ENCODE peak calls at places on chromosomes 12 and 14, in five cellular contexts. G is upper lobe of left lung, Q is HepG2, B is K562, I is GM12878. S is an unnamed sample.

GRCh38 chr14:21073921-21074320 is 3.8 kb downstream of the ARHGEF40 start:
- ATAC-seq in G (no peak), Q (no peak), B (no peak), I (no peak), S (no peak)

GRCh38 chr12:75771023-75771422 is 259.6 kb upstream of the KRR1 start:
- ATAC-seq in G (no peak), Q (no peak), B (no peak), I (no peak), S (no peak)

GRCh38 chr12:93593833-93594232 is 21.4 kb downstream of the SOCS2 start:
- ATAC-seq in G (no peak), Q (no peak), B (no peak), I (no peak), S (no peak)

GRCh38 chr14:54354096-54354495 is 42.7 kb upstream of the CDKN3 start:
- ATAC-seq in G (no peak), Q (peak; percentile 95), B (no peak), I (no peak), S (no peak)

GRCh38 chr12:29208060-29208459 is 59.0 kb downstream of the FAR2 start:
- ATAC-seq in G (peak; percentile 79), Q (no peak), B (no peak), I (peak; percentile 44), S (no peak)

GRCh38 chr14:23566782-23567185 is 807 bp downstream of the AP1G2 start:
- ATAC-seq in G (peak; percentile 2), Q (peak; percentile 12), B (peak; percentile 54), I (peak; percentile 20), S (no peak)

GRCh38 chr14:63712123-63712522 is 15.7 kb downstream of the SGPP1 start:
- ATAC-seq in G (no peak), Q (no peak), B (no peak), I (peak; percentile 78), S (no peak)

GRCh38 chr12:22276846-22277245 is 57.7 kb downstream of the ST8SIA1 start:
- ATAC-seq in G (no peak), Q (no peak), B (no peak), I (no peak), S (no peak)

GRCh38 chr14:67971627-67972625 is 152.3 kb downstream of the RAD51B start:
- ATAC-seq in G (no peak), Q (no peak), B (no peak), I (no peak), S (no peak)

GRCh38 chr12:132429932-132430643 is 59.9 kb upstream of the FBRSL1 start:
- ATAC-seq in G (peak; percentile 3), Q (peak; percentile 17), B (peak; percentile 83), I (peak; percentile 87), S (no peak)

GRCh38 chr14:105010891-105011291 is 10.0 kb downstream of the CDCA4 start:
- ATAC-seq in G (no peak), Q (no peak), B (no peak), I (no peak), S (no peak)
- TF ChIP-seq EP300 in G (no peak), Q (no peak), B (no peak), I (no peak), S (no peak)

GRCh38 chr12:110583137-110584059 is at the start of gene PPTC7:
- ATAC-seq in G (peak; percentile 98), Q (peak; percentile 96), B (peak; percentile 97), I (peak; percentile 85), S (peak; percentile 99)
- TF ChIP-seq POLR2A in G (peak; percentile 91), Q (peak; percentile 70), B (peak; percentile 63), I (peak; percentile 72), S (peak; percentile 92)

DNA sequence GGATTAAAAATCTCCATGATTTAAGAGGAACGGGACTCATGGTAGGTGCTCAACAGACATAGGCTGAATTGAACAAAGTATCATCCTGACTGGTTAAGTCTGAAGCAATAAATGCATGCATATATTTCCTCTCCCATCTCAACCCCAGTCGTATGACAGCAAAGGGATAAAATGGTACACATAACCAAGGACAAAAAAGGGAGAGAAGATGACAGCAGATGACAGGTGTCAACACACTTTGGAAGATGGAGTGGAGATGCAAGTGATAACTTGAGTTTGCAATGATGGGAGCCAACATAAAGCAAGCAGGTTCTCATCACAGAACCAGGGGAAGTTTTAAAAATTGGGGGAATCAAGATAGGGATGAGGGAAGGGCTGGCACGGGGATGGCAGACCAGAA is 5.2 kb downstream of the C1RL start:
- ATAC-seq in G (no peak), Q (no peak), B (no peak), I (no peak), S (no peak)
- TF ChIP-seq EP300 in G (no peak), Q (no peak), B (no peak), I (no peak), S (no peak)

GRCh38 chr14:96204151-96205058 is at the start of gene BDKRB2:
- ATAC-seq in G (peak; percentile 83), Q (peak; percentile 90), B (peak; percentile 68), I (peak; percentile 56), S (peak; percentile 93)
- TF ChIP-seq POLR2A in G (no peak), Q (no peak), B (no peak), I (no peak), S (peak; percentile 67)

DNA sequence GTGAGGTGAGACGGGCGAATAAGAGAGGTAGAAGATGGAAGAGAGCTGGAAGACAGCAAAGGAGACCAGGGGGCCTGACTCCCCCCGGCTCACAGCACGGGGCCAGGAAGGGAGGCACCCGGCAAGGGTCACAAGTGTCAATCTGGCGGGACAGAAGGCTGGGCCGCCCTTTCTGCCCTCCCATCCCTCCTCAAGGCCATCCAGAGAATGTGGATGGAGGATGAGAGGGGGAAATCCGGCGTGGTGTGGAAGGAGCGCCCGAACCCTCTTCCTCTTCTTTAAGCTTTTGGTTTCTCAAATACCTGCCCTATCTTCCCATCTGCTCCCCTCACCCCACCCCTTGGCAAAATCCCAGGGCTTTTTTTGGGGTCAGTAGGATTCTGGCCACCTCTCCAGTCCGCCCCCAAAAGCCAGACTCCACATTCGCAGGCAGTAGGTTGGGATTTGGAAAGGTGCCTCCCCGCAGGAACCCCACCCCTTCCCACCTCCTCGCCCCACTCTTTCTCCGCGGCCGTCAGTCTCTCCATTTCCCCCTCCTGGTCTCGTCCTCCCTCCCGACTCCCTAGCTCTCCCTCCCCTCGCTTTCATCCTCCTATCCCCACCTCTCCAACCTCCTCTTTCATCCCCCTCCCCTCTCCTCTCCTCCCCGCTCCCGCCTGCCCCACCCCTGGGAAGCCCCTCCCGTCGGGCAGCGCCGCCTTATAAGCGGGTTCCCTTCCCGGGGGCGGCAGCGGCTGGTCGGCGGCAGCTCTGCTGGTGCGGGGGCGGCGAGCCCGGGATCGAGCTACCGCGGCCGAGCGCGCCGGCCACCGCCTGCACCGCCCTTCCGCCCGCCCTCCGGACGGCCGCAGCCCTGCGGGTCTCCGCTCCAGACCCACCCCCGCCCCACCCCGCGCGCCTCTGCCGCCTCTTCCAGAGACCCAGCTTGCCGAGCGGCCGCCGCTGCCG is at the start of gene PTMS:
- ATAC-seq in G (peak; percentile 45), Q (peak; percentile 2), B (peak; percentile 28), I (peak; percentile 5), S (peak; percentile 66)
- TF ChIP-seq EP300 in G (no peak), Q (no peak), B (no peak), I (no peak), S (no peak)

DNA sequence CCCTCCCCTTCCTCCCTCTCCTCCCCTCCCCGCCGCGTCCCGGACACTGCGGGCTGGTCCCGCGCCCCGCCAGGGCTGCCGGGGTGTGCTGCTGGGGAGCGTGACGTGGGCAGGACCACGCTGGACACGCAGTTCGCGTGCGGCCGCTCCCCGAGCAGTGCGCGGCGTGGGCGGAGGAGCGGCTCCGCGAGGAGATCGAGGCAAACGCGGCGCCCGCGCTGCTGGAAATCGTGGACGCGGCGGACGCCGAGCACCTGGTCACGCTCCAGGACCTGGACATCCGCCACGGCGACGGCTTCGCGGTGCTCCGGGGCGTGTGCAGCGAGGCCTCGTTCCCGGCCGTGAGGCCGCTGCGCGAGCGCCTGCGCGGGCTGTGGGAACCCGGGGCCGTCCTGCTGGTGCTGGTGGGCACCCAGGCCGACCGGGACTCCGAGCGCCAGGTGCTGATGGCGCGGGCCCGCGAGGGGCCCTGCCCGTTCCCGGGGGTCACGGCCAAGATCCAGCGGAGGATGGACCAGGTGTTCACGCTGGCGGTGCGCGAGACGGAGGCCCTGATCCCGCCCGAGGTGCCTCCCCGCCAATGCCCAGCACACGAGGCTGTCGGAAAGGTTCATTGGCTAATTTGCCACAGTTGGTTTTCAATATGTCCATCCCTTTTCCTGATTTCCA is 84.3 kb downstream of the TNFAIP2 start:
- ATAC-seq in G (peak; percentile 38), Q (no peak), B (peak; percentile 25), I (no peak), S (peak; percentile 66)
- TF ChIP-seq POLR2A in G (no peak), Q (no peak), B (no peak), I (no peak), S (peak; percentile 50)

GRCh38 chr14:90503582-90503981 is 106.8 kb downstream of the CALM1 start:
- ATAC-seq in G (no peak), Q (no peak), B (no peak), I (no peak), S (no peak)
- TF ChIP-seq EP300 in G (no peak), Q (no peak), B (no peak), I (no peak), S (no peak)

DNA sequence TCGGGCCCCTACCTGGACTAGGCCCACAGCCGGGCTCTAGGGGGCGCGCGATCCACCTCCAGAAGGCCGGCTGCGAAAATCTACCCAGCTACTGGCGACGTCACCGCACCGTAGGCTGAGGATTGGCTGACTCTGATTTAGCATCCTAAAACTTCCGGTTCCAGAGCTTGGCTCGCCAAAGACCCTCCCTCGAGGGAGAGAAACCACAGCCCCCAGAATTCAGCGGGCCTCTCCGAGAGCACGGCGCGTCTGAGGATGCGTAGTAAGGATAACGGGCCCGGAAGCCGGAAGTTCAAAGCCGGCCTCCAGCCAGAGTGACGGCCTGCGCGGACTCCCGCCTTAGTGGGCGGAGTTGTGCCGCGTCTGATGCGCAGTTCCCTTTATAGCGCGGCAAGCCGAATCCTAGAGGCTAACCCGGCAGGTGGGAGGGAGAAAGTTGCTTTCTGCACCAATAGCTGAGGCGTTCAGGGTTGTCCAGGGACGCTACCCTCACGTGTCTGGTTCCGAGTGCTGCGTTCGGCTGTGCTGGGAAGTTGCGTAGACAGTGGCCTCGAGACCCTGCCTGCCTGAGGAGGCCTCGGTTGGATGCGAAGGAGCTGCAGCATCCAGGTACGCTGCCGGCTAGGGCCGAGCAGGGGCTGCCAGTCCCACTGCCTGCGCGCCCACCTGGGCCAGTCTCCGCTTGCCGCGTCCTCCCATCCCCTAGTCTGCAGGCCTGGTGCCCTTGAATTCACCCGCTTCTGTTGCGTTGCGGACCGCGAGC is at the start of gene COX14:
- ATAC-seq in G (peak; percentile 98), Q (peak; percentile 82), B (peak; percentile 92), I (peak; percentile 87), S (peak; percentile 95)
- TF ChIP-seq POLR2A in G (peak; percentile 98), Q (peak; percentile 97), B (peak; percentile 90), I (peak; percentile 99), S (peak; percentile 98)

S was measured in gastroesophageal sphincter.